ENCODE peak calls at places on chromosomes 5 and 9, in eight cellular contexts. O is PC-9, Q is fibroblast of the aortic adventitia, Z is left ventricle myocardium inferior, K is ovary, P is dorsolateral prefrontal cortex, I is A673, S is spleen. X is an unnamed sample.
A peak's percentile ranks its signal among the peaks of the same experiment; 100 is the strongest.

GRCh38 chr5:20266068-20266467 is 278.1 kb upstream of the CDH18 start:
- DNase-seq in O (no peak), Q (peak; percentile 23), Z (no peak), K (no peak), P (no peak), I (no peak), S (no peak), X (no peak)

GRCh38 chr9:34558911-34559615 is 30.5 kb downstream of the CNTFR start:
- DNase-seq in O (no peak), Q (no peak), Z (no peak), K (no peak), P (no peak), I (no peak), S (peak; percentile 66), X (no peak)

GRCh38 chr9:29322240-29322639 is 1749.0 kb upstream of the C9orf72 start:
- DNase-seq in O (no peak), Q (peak; percentile 25), Z (no peak), K (no peak), P (no peak), I (no peak), S (no peak), X (no peak)

GRCh38 chr5:78574731-78575161 is 73.8 kb downstream of the LHFPL2 start:
- DNase-seq in O (peak; percentile 34), Q (no peak), Z (no peak), K (no peak), P (no peak), I (no peak), S (no peak), X (no peak)

GRCh38 chr9:114154597-114155102 is 687 bp upstream of the COL27A1 start:
- DNase-seq in O (no peak), Q (no peak), Z (no peak), K (no peak), P (no peak), I (no peak), S (no peak), X (no peak)

GRCh38 chr5:159441441-159441840 is 111.2 kb upstream of the IL12B start:
- DNase-seq in O (no peak), Q (no peak), Z (peak; percentile 22), K (no peak), P (no peak), I (no peak), S (no peak), X (no peak)

GRCh38 chr9:109863961-109864360 is 84.0 kb downstream of the PALM2AKAP2 start:
- DNase-seq in O (no peak), Q (no peak), Z (peak; percentile 60), K (no peak), P (no peak), I (no peak), S (no peak), X (no peak)

GRCh38 chr5:130871346-130872086 is 293.5 kb downstream of the HINT1 start:
- DNase-seq in O (peak; percentile 6), Q (peak; percentile 12), Z (peak; percentile 46), K (no peak), P (no peak), I (peak; percentile 59), S (no peak), X (peak; percentile 96)

GRCh38 chr9:6052520-6052919 is 37.1 kb upstream of the RANBP6 start:
- DNase-seq in O (no peak), Q (no peak), Z (no peak), K (no peak), P (no peak), I (no peak), S (no peak), X (no peak)

GRCh38 chr5:2658421-2658820 is 93.1 kb downstream of the IRX2 start:
- DNase-seq in O (no peak), Q (no peak), Z (no peak), K (no peak), P (no peak), I (no peak), S (no peak), X (peak; percentile 1)

GRCh38 chr9:99778308-99778707 is 43.4 kb upstream of the NR4A3 start:
- DNase-seq in O (peak; percentile 18), Q (peak; percentile 61), Z (no peak), K (no peak), P (no peak), I (peak; percentile 27), S (no peak), X (peak; percentile 70)

GRCh38 chr5:7329712-7330111 is 66.2 kb upstream of the ADCY2 start:
- DNase-seq in O (no peak), Q (no peak), Z (no peak), K (no peak), P (no peak), I (no peak), S (no peak), X (no peak)

GRCh38 chr5:41334221-41334620 is 120.9 kb upstream of the C6 start:
- DNase-seq in O (no peak), Q (no peak), Z (no peak), K (no peak), P (no peak), I (no peak), S (no peak), X (no peak)

GRCh38 chr9:134690301-134690751 is 48.7 kb downstream of the COL5A1 start:
- DNase-seq in O (no peak), Q (no peak), Z (no peak), K (peak; percentile 15), P (no peak), I (no peak), S (no peak), X (no peak)

GRCh38 chr9:134688661-134689319 is 47.2 kb downstream of the COL5A1 start:
- DNase-seq in O (no peak), Q (no peak), Z (no peak), K (peak; percentile 17), P (no peak), I (no peak), S (peak; percentile 71), X (no peak)

GRCh38 chr9:134688231-134688630 is 46.6 kb downstream of the COL5A1 start:
- DNase-seq in O (no peak), Q (no peak), Z (no peak), K (peak; percentile 10), P (no peak), I (no peak), S (peak; percentile 52), X (no peak)

GRCh38 chr9:134690946-134691694 is 49.5 kb downstream of the COL5A1 start:
- DNase-seq in O (no peak), Q (no peak), Z (peak; percentile 48), K (peak; percentile 30), P (no peak), I (no peak), S (peak; percentile 64), X (peak; percentile 70)

GRCh38 chr9:134689320-134690181 is 47.9 kb downstream of the COL5A1 start:
- DNase-seq in O (peak; percentile 73), Q (peak; percentile 67), Z (peak; percentile 70), K (peak; percentile 76), P (peak; percentile 53), I (peak; percentile 37), S (peak; percentile 84), X (peak; percentile 61)
- TF ChIP-seq CTCF in O (peak; percentile 80), Q (peak; percentile 90), Z (peak; percentile 80), K (peak; percentile 53), P (peak; percentile 71), I (peak; percentile 81), S (peak; percentile 32), X (peak; percentile 82)

GRCh38 chr5:73812962-73813588 is 187.1 kb downstream of the ARHGEF28 start:
- DNase-seq in O (no peak), Q (no peak), Z (no peak), K (no peak), P (no peak), I (no peak), S (no peak), X (no peak)
- H3K4me3 ChIP-seq in O (no peak overlapping the region), Q (no peak overlapping the region), Z (no peak overlapping the region), K (peak overlapping the region; percentile 35), P (no peak overlapping the region), I (no peak overlapping the region), S (no peak overlapping the region), X (no peak overlapping the region)

GRCh38 chr5:132871885-132872284 is 1.6 kb upstream of the LEAP2 start:
- DNase-seq in O (no peak), Q (no peak), Z (no peak), K (no peak), P (no peak), I (no peak), S (no peak), X (no peak)

GRCh38 chr5:132871459-132871858 is 2.0 kb upstream of the LEAP2 start:
- DNase-seq in O (no peak), Q (no peak), Z (no peak), K (no peak), P (no peak), I (no peak), S (no peak), X (no peak)

GRCh38 chr5:132872788-132873118 is 715 bp upstream of the LEAP2 start:
- DNase-seq in O (no peak), Q (no peak), Z (no peak), K (no peak), P (no peak), I (no peak), S (no peak), X (no peak)

GRCh38 chr5:132873930-132874271 is 433 bp downstream of the LEAP2 start:
- DNase-seq in O (no peak), Q (no peak), Z (no peak), K (no peak), P (no peak), I (no peak), S (no peak), X (no peak)

GRCh38 chr5:132873119-132873929 is at the start of gene LEAP2:
- DNase-seq in O (no peak), Q (peak; percentile 62), Z (no peak), K (no peak), P (no peak), I (no peak), S (no peak), X (peak; percentile 20)
- TF ChIP-seq CTCF in O (no peak), Q (no peak), Z (no peak), K (no peak), P (no peak), I (no peak), S (no peak), X (no peak)

GRCh38 chr5:56259002-56259511 is 25.9 kb upstream of the ANKRD55 start:
- DNase-seq in O (no peak), Q (peak; percentile 98), Z (no peak), K (no peak), P (no peak), I (no peak), S (no peak), X (peak; percentile 98)
- H3K4me3 ChIP-seq in O (no peak overlapping the region), Q (no peak overlapping the region), Z (no peak overlapping the region), K (no peak overlapping the region), P (no peak overlapping the region), I (no peak overlapping the region), S (no peak overlapping the region), X (no peak overlapping the region)

X was measured in AG10803.